ENCODE peak calls at places on chromosomes 13 and 19, in eight cellular contexts. D is AG10803, T is progenitor cell of endocrine pancreas, Y is nephron progenitor cell, L is GM10248, C is psoas muscle, R is IMR-90, V is breast epithelium. A is an unnamed sample.

GRCh38 chr19:41249707-41250423 is 14.3 kb upstream of the HNRNPUL1 start:
- DNase-seq in T (no peak), D (no peak), R (no peak), Y (no peak), V (no peak), L (no peak), C (no peak), A (no peak)

GRCh38 chr19:46489445-46490272 is 6.0 kb downstream of the PNMA8B start:
- DNase-seq in Y (peak), V (no peak), T (no peak), D (peak), R (peak), L (no peak), C (peak), A (peak)

GRCh38 chr13:99356216-99357089 is 49.3 kb upstream of the GPR183 start:
- DNase-seq in T (no peak), C (peak), D (peak), V (no peak), Y (peak), L (peak), R (peak), A (no peak)

GRCh38 chr13:34886476-34886875 is 55.6 kb upstream of the NBEA start:
- DNase-seq in R (no peak), V (no peak), D (no peak), L (no peak), Y (no peak), T (no peak), C (no peak), A (no peak)

GRCh38 chr19:43784251-43784980 is 3.6 kb upstream of the KCNN4 start:
- DNase-seq in V (no peak), C (no peak), D (peak), L (peak), T (no peak), R (peak), Y (no peak), A (no peak)

GRCh38 chr13:48437381-48437780 is 24.5 kb upstream of the LPAR6 start:
- DNase-seq in Y (no peak), R (peak), D (peak), T (no peak), V (no peak), L (no peak), C (peak), A (no peak)

GRCh38 chr13:110225609-110226008 is 81.3 kb downstream of the COL4A1 start:
- DNase-seq in V (no peak), Y (no peak), T (no peak), D (no peak), L (no peak), C (peak), R (no peak), A (no peak)

GRCh38 chr19:30237146-30237545 is 135.0 kb upstream of the ZNF536 start:
- DNase-seq in C (no peak), Y (no peak), L (no peak), R (no peak), T (no peak), D (no peak), V (no peak), A (no peak)

GRCh38 chr13:25218011-25218410 is 45.9 kb upstream of the AMER2 start:
- DNase-seq in C (no peak), R (no peak), L (no peak), Y (no peak), D (peak), V (no peak), T (no peak), A (no peak)

GRCh38 chr19:29686285-29686805 is 21.1 kb downstream of the PLEKHF1 start:
- DNase-seq in C (peak), V (no peak), T (no peak), D (no peak), Y (no peak), L (no peak), R (no peak), A (no peak)

GRCh38 chr19:14686411-14686810 is 3.4 kb upstream of the ZNF333 start:
- DNase-seq in Y (no peak), D (peak), C (no peak), V (no peak), R (peak), T (no peak), L (no peak), A (no peak)

GRCh38 chr19:17079710-17080440 is 4.3 kb downstream of the MYO9B start:
- DNase-seq in V (peak), R (peak), Y (no peak), T (no peak), C (peak), D (peak), L (peak), A (peak)

GRCh38 chr19:49567722-49568454 is 12.5 kb downstream of the NOSIP start:
- DNase-seq in L (no peak), D (peak), T (no peak), R (no peak), Y (no peak), V (no peak), C (no peak), A (no peak)

GRCh38 chr19:51595190-51595589 is 24.1 kb downstream of the ZNF175 start:
- DNase-seq in R (no peak), D (no peak), L (no peak), C (no peak), Y (no peak), V (no peak), T (no peak), A (no peak)

GRCh38 chr19:18736415-18737336 is 53.2 kb downstream of the CRTC1 start:
- DNase-seq in V (peak), C (peak), L (no peak), T (no peak), R (no peak), D (no peak), Y (no peak), A (no peak)

GRCh38 chr19:17706750-17707181 is 12.5 kb upstream of the MAP1S start:
- DNase-seq in D (no peak), V (no peak), L (no peak), R (peak), Y (peak), C (no peak), T (no peak), A (peak)

GRCh38 chr19:3047307-3048189 is 14.7 kb downstream of the TLE5 start:
- DNase-seq in L (no peak), D (peak), C (peak), T (peak), Y (peak), V (peak), R (peak), A (peak)

GRCh38 chr19:56097306-56097705 is 23.8 kb downstream of the ZNF787 start:
- DNase-seq in R (no peak), Y (no peak), V (no peak), T (no peak), D (no peak), C (no peak), L (no peak), A (no peak)

GRCh38 chr13:73059460-73060250 is 850 bp downstream of the KLF5 start:
- DNase-seq in C (peak), Y (peak), V (peak), T (peak), D (peak), L (peak), R (peak), A (peak)
- TF ChIP-seq CTCF in C (peak), Y (no peak), V (no peak), T (peak), D (no peak), L (peak), R (peak), A (no peak)

GRCh38 chr13:78319101-78319627 is 284.2 kb downstream of the POU4F1 start:
- DNase-seq in T (no peak), C (no peak), V (no peak), L (no peak), Y (no peak), R (no peak), D (no peak), A (no peak)

GRCh38 chr13:78317030-78317429 is 286.3 kb downstream of the POU4F1 start:
- DNase-seq in C (no peak), R (no peak), Y (no peak), L (no peak), D (no peak), V (no peak), T (no peak), A (no peak)
- TF ChIP-seq CTCF in C (no peak), R (no peak), Y (peak), L (peak), D (no peak), V (no peak), T (peak), A (no peak)

GRCh38 chr19:35730326-35730725 is 11.9 kb downstream of the IGFLR1 start:
- DNase-seq in D (no peak), L (no peak), R (no peak), T (no peak), V (no peak), C (peak), Y (no peak), A (no peak)

GRCh38 chr19:35727956-35728706 is 10.3 kb downstream of the KMT2B start:
- DNase-seq in C (no peak), T (no peak), D (no peak), V (no peak), Y (no peak), R (no peak), L (no peak), A (no peak)

GRCh38 chr19:35729763-35730162 is 12.0 kb downstream of the KMT2B start:
- DNase-seq in D (no peak), C (peak), Y (no peak), T (no peak), R (no peak), L (no peak), V (no peak), A (no peak)

GRCh38 chr19:35727053-35727955 is 9.5 kb downstream of the KMT2B start:
- DNase-seq in L (no peak), T (no peak), Y (no peak), D (no peak), V (no peak), R (no peak), C (no peak), A (no peak)

DNA sequence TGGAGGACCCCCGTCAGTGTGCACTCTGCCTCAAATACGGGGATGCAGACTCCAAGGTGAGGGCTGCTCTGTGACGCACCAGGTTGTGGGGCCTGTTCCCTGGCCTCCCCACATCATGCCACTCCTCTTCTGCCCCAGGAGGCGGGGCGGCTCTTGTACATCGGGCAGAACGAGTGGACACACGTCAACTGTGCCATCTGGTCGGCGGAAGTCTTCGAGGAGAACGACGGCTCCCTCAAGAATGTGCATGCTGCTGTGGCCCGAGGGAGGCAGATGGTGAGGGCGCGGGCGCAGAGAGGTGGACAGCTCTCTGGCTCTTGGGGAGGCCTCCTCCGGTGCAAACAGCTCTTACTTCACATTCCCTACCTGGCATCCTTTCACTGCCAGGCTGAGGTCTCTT is 11.2 kb downstream of the KMT2B start:
- DNase-seq in V (no peak), D (no peak), R (no peak), C (peak), Y (no peak), T (no peak), L (no peak), A (no peak)
- TF ChIP-seq CTCF in V (no peak), D (no peak), R (no peak), C (no peak), Y (no peak), T (no peak), L (no peak), A (no peak)

GRCh38 chr19:40213882-40214570 is 4.2 kb downstream of the TTC9B start:
- DNase-seq in V (no peak), C (no peak), R (no peak), L (no peak), Y (no peak), D (no peak), T (no peak), A (no peak)
- TF ChIP-seq CTCF in V (no peak), C (no peak), R (no peak), L (no peak), Y (no peak), D (no peak), T (no peak), A (no peak)

DNA sequence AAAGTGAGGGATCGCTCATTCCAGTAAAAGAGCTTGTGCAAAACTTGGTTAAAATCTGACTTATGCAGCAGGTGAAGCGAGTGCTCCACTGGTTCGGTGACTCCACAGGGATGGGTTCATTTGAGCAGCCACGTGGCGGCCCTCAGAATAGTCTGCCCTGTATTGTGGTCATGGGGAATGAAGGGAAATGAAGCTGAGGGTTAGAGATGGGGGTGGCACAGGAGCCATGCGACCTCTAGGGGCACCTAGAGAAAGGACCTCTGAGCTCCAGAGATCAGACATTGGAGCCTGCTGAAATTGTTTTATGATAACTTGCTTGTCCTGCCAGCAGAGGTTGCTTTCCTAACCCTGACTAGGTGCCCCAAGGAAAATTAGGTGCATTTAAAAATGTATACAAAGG is 26.6 kb downstream of the CBY2 start:
- DNase-seq in C (no peak), D (no peak), Y (peak), L (peak), R (no peak), T (no peak), V (no peak), A (peak)
- TF ChIP-seq CTCF in C (no peak), D (peak), Y (peak), L (peak), R (no peak), T (peak), V (no peak), A (peak)

GRCh38 chr13:54879036-54879435 is 1850.4 kb downstream of the OLFM4 start:
- DNase-seq in T (no peak), V (no peak), D (no peak), Y (no peak), C (no peak), L (no peak), R (no peak), A (no peak)

DNA sequence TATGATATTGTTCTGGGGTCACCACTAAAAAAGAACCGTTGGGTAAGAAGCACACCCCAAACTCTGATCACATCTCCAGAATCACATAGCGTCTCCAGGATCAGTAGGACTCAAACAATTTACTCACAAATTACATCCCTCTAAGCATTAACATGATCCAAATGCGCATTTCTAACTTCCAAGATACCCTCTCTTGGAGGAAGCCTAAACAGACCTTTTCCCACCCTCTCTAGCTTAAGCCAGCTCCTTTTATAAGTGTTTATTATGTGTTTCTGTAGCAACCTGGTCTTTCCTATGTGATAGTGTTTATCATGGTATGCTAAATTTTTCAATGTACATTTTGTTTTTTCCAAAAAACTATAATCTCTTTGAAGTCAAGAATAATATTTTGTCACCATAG is 1846.5 kb downstream of the OLFM4 start:
- DNase-seq in L (no peak), V (no peak), T (no peak), D (no peak), R (no peak), C (no peak), Y (no peak), A (no peak)
- TF ChIP-seq CTCF in L (no peak), V (no peak), T (no peak), D (no peak), R (no peak), C (no peak), Y (no peak), A (no peak)